ENCODE peak calls at places on chromosomes 3 and 15, in seven cellular contexts. S is activated gamma-delta T cell, O is C1 segment of cervical spinal cord, G is KBM-7, N is astrocyte of the spinal cord, F is ecto neural progenitor cell, W is EL. X is an unnamed sample.
A peak's percentile ranks its signal among the peaks of the same experiment; 100 is the strongest.

GRCh38 chr3:183578179-183578578 is 22.7 kb upstream of the KLHL6 start:
- DNase-seq in G (no peak), O (no peak), W (no peak), S (no peak), N (no peak), F (no peak), X (no peak)

GRCh38 chr3:165753560-165753959 is 83.7 kb downstream of the BCHE start:
- DNase-seq in W (no peak), N (peak; percentile 30), O (no peak), F (no peak), S (no peak), G (no peak), X (no peak)

GRCh38 chr15:36390491-36390890 is 188.9 kb upstream of the CDIN1 start:
- DNase-seq in N (no peak), F (no peak), W (no peak), G (no peak), S (no peak), O (no peak), X (no peak)

GRCh38 chr15:52445954-52446353 is 82.7 kb downstream of the MYO5A start:
- DNase-seq in F (no peak), S (no peak), W (no peak), G (no peak), N (no peak), O (no peak), X (no peak)

GRCh38 chr3:58667704-58668103 is 1.1 kb upstream of the FAM3D start:
- DNase-seq in O (no peak), W (no peak), F (no peak), S (no peak), N (no peak), G (no peak), X (no peak)

GRCh38 chr3:60949146-60949545 is 302.1 kb downstream of the FHIT start:
- DNase-seq in O (no peak), G (no peak), F (no peak), W (no peak), S (no peak), N (no peak), X (no peak)

GRCh38 chr3:98504534-98504933 is 7.1 kb downstream of the OR5K2 start:
- DNase-seq in N (no peak), O (no peak), G (no peak), F (no peak), W (peak; percentile 18), S (no peak), X (no peak)

GRCh38 chr3:165194477-165195135 is 1.6 kb downstream of the SLITRK3 start:
- DNase-seq in W (no peak), S (no peak), G (no peak), F (no peak), N (no peak), O (no peak), X (peak; percentile 27)

GRCh38 chr3:24199305-24199704 is 254.2 kb downstream of the NR1D2 start:
- DNase-seq in G (no peak), S (no peak), O (no peak), W (no peak), F (no peak), N (no peak), X (no peak)

GRCh38 chr3:13046569-13047279 is 26.5 kb downstream of the IQSEC1 start:
- DNase-seq in G (no peak), N (no peak), F (no peak), W (no peak), O (no peak), S (no peak), X (no peak)

GRCh38 chr3:56838441-56838840 is 36.7 kb upstream of the ARHGEF3 start:
- DNase-seq in N (no peak), S (no peak), W (no peak), G (no peak), F (no peak), O (no peak), X (no peak)

GRCh38 chr3:138114988-138115971 is at the start of gene DZIP1L:
- DNase-seq in G (peak; percentile 75), N (peak; percentile 75), W (peak; percentile 74), S (no peak), F (peak; percentile 82), O (no peak), X (no peak)

GRCh38 chr3:13548696-13549512 is at the start of gene FBLN2:
- DNase-seq in O (no peak), W (peak; percentile 77), N (no peak), S (no peak), F (peak; percentile 84), G (no peak), X (no peak)

GRCh38 chr15:62436235-62436634 is 271.1 kb upstream of the C2CD4B start:
- DNase-seq in W (no peak), O (no peak), F (no peak), S (no peak), N (no peak), G (no peak), X (no peak)

GRCh38 chr3:56254835-56255234 is 213.4 kb downstream of the ERC2 start:
- DNase-seq in N (no peak), G (no peak), S (no peak), F (no peak), W (no peak), O (no peak), X (no peak)

GRCh38 chr3:71258116-71258515 is 325.4 kb downstream of the FOXP1 start:
- DNase-seq in G (no peak), O (no peak), S (no peak), F (no peak), W (peak; percentile 59), N (peak; percentile 94), X (no peak)

GRCh38 chr15:98948456-98948855 is 59.1 kb downstream of the PGPEP1L start:
- DNase-seq in F (no peak), N (no peak), O (no peak), G (no peak), W (no peak), S (no peak), X (no peak)

GRCh38 chr3:110494728-110495127 is 576.9 kb upstream of the NECTIN3 start:
- DNase-seq in G (no peak), N (no peak), O (no peak), S (no peak), F (no peak), W (no peak), X (no peak)

GRCh38 chr15:66025972-66026371 is 156.7 kb downstream of the RAB11A start:
- DNase-seq in S (no peak), G (no peak), O (no peak), F (no peak), N (no peak), W (no peak), X (no peak)

GRCh38 chr3:172034786-172035685 is 4.3 kb upstream of the FNDC3B start:
- DNase-seq in F (no peak), N (no peak), W (peak; percentile 40), S (no peak), G (peak; percentile 72), O (no peak), X (no peak)

GRCh38 chr3:182608876-182609275 is 184.4 kb upstream of the ATP11B start:
- DNase-seq in O (no peak), N (no peak), G (no peak), W (no peak), S (no peak), F (no peak), X (no peak)

GRCh38 chr3:101687142-101687931 is 819 bp upstream of the RPL24 start:
- DNase-seq in F (no peak), O (no peak), S (no peak), N (no peak), G (no peak), W (no peak), X (no peak)

GRCh38 chr15:85047271-85047948 is 65.8 kb downstream of the PDE8A start:
- DNase-seq in W (peak; percentile 95), N (peak; percentile 97), F (no peak), G (peak; percentile 79), S (no peak), O (no peak), X (peak; percentile 25)

GRCh38 chr3:27721717-27722564 is at the start of gene EOMES:
- DNase-seq in N (peak; percentile 58), W (peak; percentile 61), G (peak; percentile 79), S (peak; percentile 53), O (no peak), F (peak; percentile 81), X (no peak)

GRCh38 chr3:184160456-184160855 is 5.3 kb downstream of the DVL3 start:
- DNase-seq in N (peak; percentile 61), W (peak; percentile 50), O (no peak), G (no peak), S (no peak), F (no peak), X (no peak)

GRCh38 chr3:39812537-39812936 is 3.1 kb downstream of the MYRIP start:
- DNase-seq in F (no peak), G (peak; percentile 5), O (no peak), N (no peak), S (no peak), W (peak; percentile 10), X (no peak)

GRCh38 chr15:99708563-99708962 is 24.7 kb downstream of the LYSMD4 start:
- DNase-seq in G (no peak), O (no peak), N (peak; percentile 80), S (no peak), W (peak; percentile 95), F (no peak), X (no peak)

GRCh38 chr15:93058904-93059427 is 30.0 kb downstream of the RGMA start:
- DNase-seq in W (no peak), S (no peak), N (no peak), F (no peak), O (no peak), G (no peak), X (no peak)

GRCh38 chr15:60326824-60327654 is 70.7 kb downstream of the ANXA2 start:
- DNase-seq in W (peak; percentile 62), O (no peak), S (no peak), G (peak; percentile 76), F (no peak), N (peak; percentile 62), X (no peak)

GRCh38 chr3:134033315-134033996 is 3.7 kb upstream of the SLCO2A1 start:
- DNase-seq in S (no peak), F (no peak), O (no peak), N (no peak), G (no peak), W (no peak), X (no peak)

GRCh38 chr15:39495871-39496459 is 84.9 kb upstream of the THBS1 start:
- DNase-seq in S (no peak), W (peak; percentile 38), N (peak; percentile 17), G (no peak), O (no peak), F (no peak), X (no peak)

GRCh38 chr15:34132881-34133280 is 31.0 kb downstream of the PGBD4 start:
- DNase-seq in N (no peak), G (no peak), O (no peak), S (no peak), F (no peak), W (no peak), X (no peak)

GRCh38 chr3:160757624-160758106 is 1.6 kb downstream of the PPM1L start:
- DNase-seq in S (no peak), G (no peak), O (no peak), F (no peak), N (no peak), W (no peak), X (no peak)

X was measured in nucleus accumbens.